ENCODE peak calls at places on chromosomes 11 and 22, in five cellular contexts. One of them, this sample, is unnamed.

GRCh38 chr11:79458712-79459111 is 17.9 kb upstream of the TENM4 start:
- DNase-seq in SW480: no peak
- DNase-seq in NAMALWA: no peak
- DNase-seq in AG04450: no peak
- DNase-seq in heart right ventricle: no peak
- DNase-seq in this sample: no peak

GRCh38 chr22:37464181-37464580 is 22.0 kb downstream of the MFNG start:
- DNase-seq in SW480: no peak
- DNase-seq in NAMALWA: peak; percentile 80
- DNase-seq in AG04450: no peak
- DNase-seq in heart right ventricle: no peak
- DNase-seq in this sample: no peak

GRCh38 chr22:48459259-48459658 is 1368.4 kb downstream of the BRD1 start:
- DNase-seq in SW480: no peak
- DNase-seq in NAMALWA: no peak
- DNase-seq in AG04450: no peak
- DNase-seq in heart right ventricle: no peak
- DNase-seq in this sample: no peak

GRCh38 chr11:121892131-121892681 is 223.8 kb downstream of the BLID start:
- DNase-seq in SW480: no peak
- DNase-seq in NAMALWA: no peak
- DNase-seq in AG04450: no peak
- DNase-seq in heart right ventricle: no peak
- DNase-seq in this sample: peak; percentile 62

GRCh38 chr11:119404872-119405271 is 18.1 kb downstream of the THY1 start:
- DNase-seq in SW480: no peak
- DNase-seq in NAMALWA: no peak
- DNase-seq in AG04450: no peak
- DNase-seq in heart right ventricle: no peak
- DNase-seq in this sample: no peak

GRCh38 chr11:65448418-65449196 is 26.0 kb downstream of the NEAT1 start:
- DNase-seq in SW480: no peak
- DNase-seq in NAMALWA: no peak
- DNase-seq in AG04450: no peak
- DNase-seq in heart right ventricle: no peak
- DNase-seq in this sample: no peak

GRCh38 chr22:35863432-35863831 is 145.8 kb downstream of the APOL5 start:
- DNase-seq in SW480: peak; percentile 6
- DNase-seq in NAMALWA: no peak
- DNase-seq in AG04450: no peak
- DNase-seq in heart right ventricle: no peak
- DNase-seq in this sample: no peak

GRCh38 chr11:74012072-74012809 is 3.4 kb upstream of the UCP3 start:
- DNase-seq in SW480: no peak
- DNase-seq in NAMALWA: no peak
- DNase-seq in AG04450: no peak
- DNase-seq in heart right ventricle: no peak
- DNase-seq in this sample: no peak

GRCh38 chr11:11318961-11319360 is 34.1 kb downstream of the CSNK2A3 start:
- DNase-seq in SW480: no peak
- DNase-seq in NAMALWA: no peak
- DNase-seq in AG04450: no peak
- DNase-seq in heart right ventricle: no peak
- DNase-seq in this sample: no peak

GRCh38 chr11:12159351-12160099 is 49.1 kb downstream of the MICAL2 start:
- DNase-seq in SW480: peak; percentile 38
- DNase-seq in NAMALWA: no peak
- DNase-seq in AG04450: peak; percentile 88
- DNase-seq in heart right ventricle: no peak
- DNase-seq in this sample: no peak

GRCh38 chr22:27554841-27555456 is 246.6 kb downstream of the MN1 start:
- DNase-seq in SW480: no peak
- DNase-seq in NAMALWA: no peak
- DNase-seq in AG04450: no peak
- DNase-seq in heart right ventricle: no peak
- DNase-seq in this sample: no peak

GRCh38 chr11:7524831-7525230 is 11.0 kb downstream of the PPFIBP2 start:
- DNase-seq in SW480: no peak
- DNase-seq in NAMALWA: peak; percentile 38
- DNase-seq in AG04450: no peak
- DNase-seq in heart right ventricle: no peak
- DNase-seq in this sample: no peak

GRCh38 chr11:125701858-125702621 is 21.4 kb upstream of the ACRV1 start:
- DNase-seq in SW480: no peak
- DNase-seq in NAMALWA: no peak
- DNase-seq in AG04450: no peak
- DNase-seq in heart right ventricle: no peak
- DNase-seq in this sample: no peak

GRCh38 chr22:27372969-27373670 is 428.4 kb downstream of the MN1 start:
- DNase-seq in SW480: peak; percentile 70
- DNase-seq in NAMALWA: no peak
- DNase-seq in AG04450: no peak
- DNase-seq in heart right ventricle: no peak
- DNase-seq in this sample: peak; percentile 39